ENCODE peak calls at places on chromosomes 7 and 10, in four cellular contexts. One of them, this sample, is unnamed.
A peak's percentile ranks its signal among the peaks of the same experiment; 100 is the strongest.

GRCh38 chr7:24965831-24966708 is 13.9 kb downstream of the OSBPL3 start:
- DNase-seq in cardiac muscle cell: no peak
- DNase-seq in COR-L47: no peak
- DNase-seq in OCI-LY7: peak; percentile 83
- DNase-seq in this sample: no peak

GRCh38 chr10:5500910-5501309 is 1.5 kb upstream of the CALML5 start:
- DNase-seq in cardiac muscle cell: no peak
- DNase-seq in COR-L47: no peak
- DNase-seq in OCI-LY7: no peak
- DNase-seq in this sample: no peak

GRCh38 chr10:58017719-58018367 is 249.9 kb downstream of the IPMK start:
- DNase-seq in cardiac muscle cell: no peak
- DNase-seq in COR-L47: no peak
- DNase-seq in OCI-LY7: no peak
- DNase-seq in this sample: peak; percentile 9

GRCh38 chr7:67713651-67714050 is 717.0 kb downstream of the TYW1 start:
- DNase-seq in cardiac muscle cell: no peak
- DNase-seq in COR-L47: no peak
- DNase-seq in OCI-LY7: no peak
- DNase-seq in this sample: no peak

GRCh38 chr10:69769395-69769989 is 32.2 kb upstream of the COL13A1 start:
- DNase-seq in cardiac muscle cell: no peak
- DNase-seq in COR-L47: no peak
- DNase-seq in OCI-LY7: no peak
- DNase-seq in this sample: peak; percentile 17

GRCh38 chr10:6176691-6177231 is 26.0 kb upstream of the PFKFB3 start:
- DNase-seq in cardiac muscle cell: no peak
- DNase-seq in COR-L47: no peak
- DNase-seq in OCI-LY7: no peak
- DNase-seq in this sample: no peak

GRCh38 chr7:6636741-6637543 is at the start of gene ZNF316:
- DNase-seq in cardiac muscle cell: peak; percentile 56
- DNase-seq in COR-L47: peak; percentile 38
- DNase-seq in OCI-LY7: peak; percentile 74
- DNase-seq in this sample: peak; percentile 53

GRCh38 chr10:91653214-91653875 is 20.5 kb upstream of the PPP1R3C start:
- DNase-seq in cardiac muscle cell: no peak
- DNase-seq in COR-L47: no peak
- DNase-seq in OCI-LY7: no peak
- DNase-seq in this sample: no peak

GRCh38 chr10:12484945-12485805 is 135.8 kb downstream of the CAMK1D start:
- DNase-seq in cardiac muscle cell: peak; percentile 65
- DNase-seq in COR-L47: no peak
- DNase-seq in OCI-LY7: peak; percentile 86
- DNase-seq in this sample: no peak

GRCh38 chr7:90999989-91000979 is 263.9 kb upstream of the FZD1 start:
- DNase-seq in cardiac muscle cell: no peak
- DNase-seq in COR-L47: no peak
- DNase-seq in OCI-LY7: no peak
- DNase-seq in this sample: no peak

GRCh38 chr7:66348959-66349358 is 143.8 kb downstream of the TPST1 start:
- DNase-seq in cardiac muscle cell: no peak
- DNase-seq in COR-L47: no peak
- DNase-seq in OCI-LY7: peak; percentile 3
- DNase-seq in this sample: no peak

GRCh38 chr10:69224862-69225657 is 4.9 kb downstream of the HKDC1 start:
- DNase-seq in cardiac muscle cell: no peak
- DNase-seq in COR-L47: no peak
- DNase-seq in OCI-LY7: peak; percentile 51
- DNase-seq in this sample: peak; percentile 50

GRCh38 chr10:103493362-103493871 is at the start of gene NEURL1:
- DNase-seq in cardiac muscle cell: peak; percentile 51
- DNase-seq in COR-L47: peak; percentile 33
- DNase-seq in OCI-LY7: peak; percentile 49
- DNase-seq in this sample: no peak

This sample was measured in SK-MEL-5.